ENCODE peak calls at places on chromosomes 12 and 14, in ten cellular contexts. B, T, M, P, A, G, J, X, S and I are unnamed samples.

GRCh38 chr12:80792861-80793260 is 76.1 kb downstream of the MYF5 start:
- DNase-seq in M (no peak), S (no peak), B (no peak), J (no peak), X (no peak), A (no peak), T (no peak), G (no peak), P (no peak), I (no peak)

GRCh38 chr14:105867961-105868599 is 341.7 kb downstream of the TMEM121 start:
- DNase-seq in M (no peak), T (no peak), B (no peak), A (no peak), P (no peak), S (no peak), J (no peak), X (no peak), G (no peak), I (no peak)

GRCh38 chr12:2681426-2682205 is 113.2 kb upstream of the FKBP4 start:
- DNase-seq in T (peak; percentile 29), X (no peak), S (no peak), B (no peak), M (no peak), A (no peak), J (no peak), P (no peak), G (no peak), I (no peak)

GRCh38 chr14:31568671-31569070 is 7.5 kb downstream of the NUBPL start:
- DNase-seq in X (no peak), S (no peak), M (no peak), A (no peak), P (no peak), T (no peak), B (peak; percentile 21), J (no peak), G (no peak), I (no peak)

GRCh38 chr14:101075025-101075800 is 171.7 kb upstream of the RTL1 start:
- DNase-seq in M (no peak), P (no peak), X (no peak), J (no peak), T (no peak), S (no peak), A (no peak), G (no peak), B (no peak), I (no peak)

GRCh38 chr14:65251213-65251612 is 148.9 kb upstream of the MAX start:
- DNase-seq in J (peak; percentile 93), P (no peak), A (no peak), X (no peak), S (peak; percentile 55), M (no peak), B (peak; percentile 87), G (no peak), T (no peak), I (no peak)

GRCh38 chr12:3117628-3118027 is 40.4 kb downstream of the TSPAN9 start:
- DNase-seq in S (no peak), T (no peak), A (no peak), J (peak; percentile 98), X (no peak), B (peak; percentile 97), G (no peak), M (no peak), P (no peak), I (no peak)

GRCh38 chr12:124443929-124444712 is 123.3 kb downstream of the NCOR2 start:
- DNase-seq in B (peak; percentile 11), M (peak; percentile 14), X (no peak), S (no peak), G (no peak), A (no peak), T (no peak), P (no peak), J (no peak), I (no peak)

GRCh38 chr14:76352639-76353281 is 23.2 kb upstream of the ESRRB start:
- DNase-seq in P (peak; percentile 18), B (no peak), G (peak; percentile 22), J (peak; percentile 33), X (peak; percentile 4), T (peak; percentile 84), S (peak; percentile 81), A (peak; percentile 50), M (peak; percentile 63), I (no peak)